ENCODE peak calls at places on chromosomes 5 and 9, in five cellular contexts. One of them, this sample, is unnamed.

GRCh38 chr9:84343111-84343521 is 2.6 kb upstream of the SLC28A3 start:
- DNase-seq in breast epithelium: no peak
- DNase-seq in HepG2: no peak
- DNase-seq in GM10248: no peak
- DNase-seq in AG04450: no peak
- DNase-seq in this sample: no peak

GRCh38 chr5:111680737-111681413 is 76.1 kb downstream of the NREP start:
- DNase-seq in breast epithelium: peak; percentile 60
- DNase-seq in HepG2: peak; percentile 90
- DNase-seq in GM10248: no peak
- DNase-seq in AG04450: peak; percentile 89
- DNase-seq in this sample: peak; percentile 89

GRCh38 chr9:3262831-3263544 is 262.8 kb downstream of the RFX3 start:
- DNase-seq in breast epithelium: no peak
- DNase-seq in HepG2: no peak
- DNase-seq in GM10248: no peak
- DNase-seq in AG04450: no peak
- DNase-seq in this sample: no peak

GRCh38 chr9:123742009-123742767 is 187.7 kb downstream of the DENND1A start:
- DNase-seq in breast epithelium: no peak
- DNase-seq in HepG2: peak; percentile 91
- DNase-seq in GM10248: no peak
- DNase-seq in AG04450: no peak
- DNase-seq in this sample: no peak

GRCh38 chr9:3873818-3874217 is 348.0 kb upstream of the RFX3 start:
- DNase-seq in breast epithelium: no peak
- DNase-seq in HepG2: no peak
- DNase-seq in GM10248: no peak
- DNase-seq in AG04450: no peak
- DNase-seq in this sample: no peak

GRCh38 chr5:54270326-54270725 is 40.0 kb downstream of the ARL15 start:
- DNase-seq in breast epithelium: no peak
- DNase-seq in HepG2: no peak
- DNase-seq in GM10248: no peak
- DNase-seq in AG04450: no peak
- DNase-seq in this sample: no peak

GRCh38 chr9:130872912-130873503 is 23.6 kb downstream of the QRFP start:
- DNase-seq in breast epithelium: no peak
- DNase-seq in HepG2: peak; percentile 84
- DNase-seq in GM10248: no peak
- DNase-seq in AG04450: no peak
- DNase-seq in this sample: no peak

GRCh38 chr9:130962418-130963316 is 23.6 kb upstream of the FIBCD1 start:
- DNase-seq in breast epithelium: peak; percentile 77
- DNase-seq in HepG2: no peak
- DNase-seq in GM10248: no peak
- DNase-seq in AG04450: peak; percentile 81
- DNase-seq in this sample: peak; percentile 78

GRCh38 chr9:91192379-91192775 is 169.3 kb downstream of the AUH start:
- DNase-seq in breast epithelium: no peak
- DNase-seq in HepG2: peak; percentile 30
- DNase-seq in GM10248: no peak
- DNase-seq in AG04450: no peak
- DNase-seq in this sample: no peak

GRCh38 chr9:89891221-89892052 is 286.6 kb downstream of the GADD45G start:
- DNase-seq in breast epithelium: peak; percentile 56
- DNase-seq in HepG2: no peak
- DNase-seq in GM10248: no peak
- DNase-seq in AG04450: no peak
- DNase-seq in this sample: no peak

GRCh38 chr5:137734962-137735530 is 843 bp downstream of the KLHL3 start:
- DNase-seq in breast epithelium: no peak
- DNase-seq in HepG2: no peak
- DNase-seq in GM10248: peak; percentile 15
- DNase-seq in AG04450: no peak
- DNase-seq in this sample: no peak

GRCh38 chr5:107670927-107671741 is at the start of gene EFNA5:
- DNase-seq in breast epithelium: peak; percentile 31
- DNase-seq in HepG2: no peak
- DNase-seq in GM10248: peak; percentile 38
- DNase-seq in AG04450: no peak
- DNase-seq in this sample: no peak

GRCh38 chr5:127944125-127944524 is 139.4 kb upstream of the SLC12A2 start:
- DNase-seq in breast epithelium: no peak
- DNase-seq in HepG2: no peak
- DNase-seq in GM10248: no peak
- DNase-seq in AG04450: no peak
- DNase-seq in this sample: no peak

GRCh38 chr9:68454579-68455334 is 85.9 kb downstream of the TMEM252 start:
- DNase-seq in breast epithelium: no peak
- DNase-seq in HepG2: no peak
- DNase-seq in GM10248: no peak
- DNase-seq in AG04450: no peak
- DNase-seq in this sample: no peak

GRCh38 chr9:107737987-107738743 is 248.6 kb upstream of the KLF4 start:
- DNase-seq in breast epithelium: no peak
- DNase-seq in HepG2: no peak
- DNase-seq in GM10248: no peak
- DNase-seq in AG04450: peak; percentile 55
- DNase-seq in this sample: peak; percentile 94

GRCh38 chr5:11596657-11597071 is 307.6 kb downstream of the CTNND2 start:
- DNase-seq in breast epithelium: no peak
- DNase-seq in HepG2: peak; percentile 98
- DNase-seq in GM10248: no peak
- DNase-seq in AG04450: no peak
- DNase-seq in this sample: no peak

GRCh38 chr5:40676643-40677333 is 2.9 kb upstream of the PTGER4 start:
- DNase-seq in breast epithelium: no peak
- DNase-seq in HepG2: no peak
- DNase-seq in GM10248: no peak
- DNase-seq in AG04450: peak; percentile 66
- DNase-seq in this sample: no peak

GRCh38 chr9:27184556-27185351 is 75.7 kb downstream of the TEK start:
- DNase-seq in breast epithelium: no peak
- DNase-seq in HepG2: no peak
- DNase-seq in GM10248: no peak
- DNase-seq in AG04450: no peak
- DNase-seq in this sample: no peak

GRCh38 chr9:14362175-14362574 is 48.2 kb upstream of the NFIB start:
- DNase-seq in breast epithelium: no peak
- DNase-seq in HepG2: no peak
- DNase-seq in GM10248: no peak
- DNase-seq in AG04450: no peak
- DNase-seq in this sample: no peak

GRCh38 chr9:34654317-34655083 is 2.5 kb downstream of the IL11RA start:
- DNase-seq in breast epithelium: peak; percentile 68
- DNase-seq in HepG2: no peak
- DNase-seq in GM10248: no peak
- DNase-seq in AG04450: no peak
- DNase-seq in this sample: peak; percentile 47

GRCh38 chr9:136793063-136793946 is 2.2 kb downstream of the TMEM141 start:
- DNase-seq in breast epithelium: no peak
- DNase-seq in HepG2: peak; percentile 49
- DNase-seq in GM10248: no peak
- DNase-seq in AG04450: no peak
- DNase-seq in this sample: no peak

GRCh38 chr9:125189011-125189360 is 617 bp downstream of the PPP6C start:
- DNase-seq in breast epithelium: peak; percentile 26
- DNase-seq in HepG2: no peak
- DNase-seq in GM10248: no peak
- DNase-seq in AG04450: no peak
- DNase-seq in this sample: no peak

GRCh38 chr5:168528521-168529360 is at the start of gene FBLL1:
- DNase-seq in breast epithelium: no peak
- DNase-seq in HepG2: peak; percentile 19
- DNase-seq in GM10248: peak; percentile 29
- DNase-seq in AG04450: no peak
- DNase-seq in this sample: no peak

GRCh38 chr5:161284445-161284844 is 262.1 kb downstream of the GABRB2 start:
- DNase-seq in breast epithelium: no peak
- DNase-seq in HepG2: no peak
- DNase-seq in GM10248: no peak
- DNase-seq in AG04450: no peak
- DNase-seq in this sample: no peak

GRCh38 chr9:131179561-131180219 is 54.3 kb downstream of the NUP214 start:
- DNase-seq in breast epithelium: no peak
- DNase-seq in HepG2: no peak
- DNase-seq in GM10248: peak; percentile 57
- DNase-seq in AG04450: peak; percentile 85
- DNase-seq in this sample: peak; percentile 75

GRCh38 chr9:35385042-35385441 is 104.9 kb upstream of the RUSC2 start:
- DNase-seq in breast epithelium: no peak
- DNase-seq in HepG2: no peak
- DNase-seq in GM10248: no peak
- DNase-seq in AG04450: peak; percentile 37
- DNase-seq in this sample: peak; percentile 63

GRCh38 chr5:44809956-44810276 is 1.2 kb downstream of the MRPS30 start:
- DNase-seq in breast epithelium: no peak
- DNase-seq in HepG2: no peak
- DNase-seq in GM10248: no peak
- DNase-seq in AG04450: no peak
- DNase-seq in this sample: no peak

GRCh38 chr5:179759961-179760541 is 27.4 kb downstream of the MAML1 start:
- DNase-seq in breast epithelium: no peak
- DNase-seq in HepG2: no peak
- DNase-seq in GM10248: peak; percentile 67
- DNase-seq in AG04450: no peak
- DNase-seq in this sample: no peak

GRCh38 chr5:85077581-85077980 is 692.9 kb upstream of the EDIL3 start:
- DNase-seq in breast epithelium: no peak
- DNase-seq in HepG2: no peak
- DNase-seq in GM10248: no peak
- DNase-seq in AG04450: no peak
- DNase-seq in this sample: no peak

GRCh38 chr5:88785396-88786216 is 97.4 kb downstream of the MEF2C start:
- DNase-seq in breast epithelium: peak; percentile 33
- DNase-seq in HepG2: no peak
- DNase-seq in GM10248: no peak
- DNase-seq in AG04450: peak; percentile 55
- DNase-seq in this sample: peak; percentile 88

GRCh38 chr5:766666-767431 is 17.7 kb downstream of the ZDHHC11B start:
- DNase-seq in breast epithelium: peak; percentile 14
- DNase-seq in HepG2: no peak
- DNase-seq in GM10248: no peak
- DNase-seq in AG04450: no peak
- DNase-seq in this sample: no peak

GRCh38 chr9:114452219-114453169 is 52.8 kb downstream of the WHRN start:
- DNase-seq in breast epithelium: no peak
- DNase-seq in HepG2: no peak
- DNase-seq in GM10248: peak; percentile 22
- DNase-seq in AG04450: no peak
- DNase-seq in this sample: no peak

This sample was measured in AG09309.